ENCODE peak calls at places on chromosomes 1 and 21, in nine cellular contexts. P is activated naive CD8-positive, alpha-beta T cell treated with anti-CD3 and anti-CD28 coated beads, Interleukin-2, amount 10 ng/mL, durations not matched to agents 7 days and 5 days; W is WTC11; C is tibial nerve; V is AG04449; X is neuronal stem cell; Y is activated naive CD4-positive, alpha-beta T cell treated with Interleukin-2 at 50 U/mL for 16 hours; Z is adipocyte; M is glutamatergic neuron. S is an unnamed sample.

GRCh38 chr1:182996816-182997215 is 26.4 kb upstream of the LAMC1 start:
- DNase-seq in P (no peak), W (no peak), C (no peak), V (no peak), X (no peak), Y (no peak), Z (no peak), M (no peak), S (no peak)

GRCh38 chr1:77030401-77031100 is 163.3 kb downstream of the ST6GALNAC5 start:
- DNase-seq in P (no peak), W (no peak), C (no peak), V (no peak), X (no peak), Y (no peak), Z (no peak), M (no peak), S (no peak)

GRCh38 chr1:179743679-179744400 is 749 bp downstream of the FAM163A start:
- DNase-seq in P (peak), W (peak), C (no peak), V (no peak), X (peak), Y (no peak), Z (peak), M (peak), S (no peak)

GRCh38 chr1:184854456-184855180 is 100.0 kb upstream of the EDEM3 start:
- DNase-seq in P (no peak), W (no peak), C (no peak), V (no peak), X (no peak), Y (no peak), Z (peak), M (no peak), S (no peak)

GRCh38 chr1:42379794-42380616 is 587 bp upstream of the RIMKLA start:
- DNase-seq in P (no peak), W (peak), C (no peak), V (no peak), X (peak), Y (no peak), Z (peak), M (peak), S (no peak)

GRCh38 chr21:26843912-26844257 is 1.3 kb downstream of the ADAMTS1 start:
- DNase-seq in P (no peak), W (no peak), C (no peak), V (no peak), X (peak), Y (no peak), Z (peak), M (no peak), S (no peak)

GRCh38 chr21:31589820-31590219 is 69.7 kb upstream of the SOD1 start:
- DNase-seq in P (no peak), W (no peak), C (no peak), V (no peak), X (no peak), Y (no peak), Z (no peak), M (no peak), S (no peak)

GRCh38 chr21:25949701-25950100 is 214.9 kb downstream of the GABPA start:
- DNase-seq in P (no peak), W (no peak), C (no peak), V (no peak), X (no peak), Y (no peak), Z (no peak), M (no peak), S (no peak)

GRCh38 chr1:207420109-207420508 is 34.0 kb upstream of the CR2 start:
- DNase-seq in P (no peak), W (no peak), C (no peak), V (no peak), X (no peak), Y (no peak), Z (no peak), M (no peak), S (no peak)

GRCh38 chr1:159900086-159900680 is at the start of gene CFAP45:
- DNase-seq in P (no peak), W (peak), C (peak), V (no peak), X (peak), Y (no peak), Z (no peak), M (peak), S (no peak)

GRCh38 chr1:218390625-218391024 is 45.5 kb downstream of the TGFB2 start:
- DNase-seq in P (no peak), W (no peak), C (no peak), V (no peak), X (no peak), Y (no peak), Z (peak), M (no peak), S (no peak)

GRCh38 chr1:8137406-8138244 is 111.5 kb upstream of the ERRFI1 start:
- DNase-seq in P (no peak), W (no peak), C (peak), V (peak), X (no peak), Y (no peak), Z (peak), M (no peak), S (no peak)

GRCh38 chr1:112646225-112646624 is 26.6 kb downstream of the CAPZA1 start:
- DNase-seq in P (no peak), W (no peak), C (no peak), V (no peak), X (no peak), Y (no peak), Z (no peak), M (no peak), S (no peak)

GRCh38 chr1:200129480-200129879 is 102.0 kb downstream of the NR5A2 start:
- DNase-seq in P (no peak), W (no peak), C (no peak), V (no peak), X (no peak), Y (no peak), Z (no peak), M (no peak), S (no peak)

GRCh38 chr1:9872430-9873165 is 37.5 kb downstream of the CTNNBIP1 start:
- DNase-seq in P (no peak), W (no peak), C (no peak), V (no peak), X (no peak), Y (no peak), Z (no peak), M (no peak), S (peak)

GRCh38 chr1:21939650-21940374 is 2.7 kb upstream of the HSPG2 start:
- DNase-seq in P (no peak), W (no peak), C (peak), V (peak), X (no peak), Y (no peak), Z (peak), M (no peak), S (peak)

GRCh38 chr1:216422821-216423529 is at the start of gene USH2A:
- DNase-seq in P (no peak), W (peak), C (no peak), V (no peak), X (peak), Y (no peak), Z (no peak), M (peak), S (peak)

GRCh38 chr1:205543351-205544305 is 39.2 kb downstream of the CDK18 start:
- DNase-seq in P (no peak), W (peak), C (peak), V (peak), X (peak), Y (no peak), Z (peak), M (no peak), S (peak)

GRCh38 chr1:21494196-21494595 is 15.0 kb upstream of the ALPL start:
- DNase-seq in P (no peak), W (no peak), C (no peak), V (no peak), X (no peak), Y (no peak), Z (no peak), M (no peak), S (no peak)

GRCh38 chr1:154881820-154882535 is 11.9 kb upstream of the KCNN3 start:
- DNase-seq in P (no peak), W (no peak), C (no peak), V (no peak), X (no peak), Y (no peak), Z (no peak), M (no peak), S (no peak)

GRCh38 chr1:17017435-17017834 is 5.7 kb upstream of the ATP13A2 start:
- DNase-seq in P (no peak), W (no peak), C (no peak), V (no peak), X (no peak), Y (no peak), Z (no peak), M (no peak), S (no peak)

GRCh38 chr21:26280715-26281310 is 110.2 kb upstream of the APP start:
- DNase-seq in P (no peak), W (no peak), C (no peak), V (no peak), X (no peak), Y (no peak), Z (peak), M (peak), S (peak)

GRCh38 chr1:67542747-67543146 is 112.5 kb upstream of the SERBP1 start:
- DNase-seq in P (no peak), W (no peak), C (no peak), V (no peak), X (no peak), Y (no peak), Z (no peak), M (no peak), S (no peak)

GRCh38 chr1:237327061-237327460 is 285.1 kb downstream of the RYR2 start:
- DNase-seq in P (no peak), W (no peak), C (no peak), V (no peak), X (no peak), Y (no peak), Z (no peak), M (no peak), S (no peak)

GRCh38 chr21:27363719-27364479 is 397.0 kb upstream of the ADAMTS5 start:
- DNase-seq in P (no peak), W (no peak), C (no peak), V (no peak), X (no peak), Y (no peak), Z (peak), M (no peak), S (no peak)

GRCh38 chr1:153343811-153344717 is 4.6 kb downstream of the PGLYRP4 start:
- DNase-seq in P (no peak), W (no peak), C (no peak), V (no peak), X (no peak), Y (no peak), Z (no peak), M (no peak), S (peak)

GRCh38 chr1:203306970-203307541 is 1.7 kb downstream of the BTG2 start:
- DNase-seq in P (peak), W (peak), C (no peak), V (no peak), X (no peak), Y (peak), Z (no peak), M (peak), S (no peak)

GRCh38 chr1:10459185-10459584 is 9.4 kb downstream of the CORT start:
- DNase-seq in P (no peak), W (no peak), C (no peak), V (peak), X (no peak), Y (no peak), Z (peak), M (no peak), S (no peak)

GRCh38 chr1:65824103-65824502 is 31.4 kb downstream of the PDE4B start:
- DNase-seq in P (no peak), W (no peak), C (no peak), V (no peak), X (no peak), Y (no peak), Z (no peak), M (no peak), S (no peak)

GRCh38 chr1:60763713-60764112 is 318.6 kb upstream of the NFIA start:
- DNase-seq in P (no peak), W (no peak), C (no peak), V (no peak), X (no peak), Y (no peak), Z (no peak), M (no peak), S (no peak)

GRCh38 chr21:14383596-14384210 is 757 bp upstream of the HSPA13 start:
- DNase-seq in P (no peak), W (no peak), C (no peak), V (no peak), X (peak), Y (no peak), Z (no peak), M (no peak), S (no peak)

GRCh38 chr1:17060129-17060868 is 6.5 kb upstream of the SDHB start:
- DNase-seq in P (no peak), W (no peak), C (no peak), V (no peak), X (no peak), Y (no peak), Z (no peak), M (no peak), S (no peak)

GRCh38 chr1:185653615-185654014 is 80.6 kb upstream of the HMCN1 start:
- DNase-seq in P (no peak), W (no peak), C (no peak), V (no peak), X (no peak), Y (no peak), Z (no peak), M (no peak), S (no peak)

GRCh38 chr1:187009320-187009719 is 180.6 kb downstream of the PLA2G4A start:
- DNase-seq in P (no peak), W (no peak), C (no peak), V (no peak), X (no peak), Y (no peak), Z (no peak), M (no peak), S (no peak)

GRCh38 chr1:44660176-44660575 is 14.1 kb downstream of the TMEM53 start:
- DNase-seq in P (no peak), W (no peak), C (no peak), V (no peak), X (no peak), Y (no peak), Z (no peak), M (no peak), S (no peak)